ENCODE peak calls at places on chromosomes 5 and 9, in four cellular contexts. Y is endothelial cell of umbilical vein, V is IMR-90, L is K562. J is an unnamed sample.

GRCh38 chr9:33220681-33221567 is 19.0 kb upstream of the SPINK4 start:
- DNase-seq in V (no peak), L (no peak), Y (no peak), J (no peak)

GRCh38 chr5:140286424-140286823 is 16.5 kb downstream of the PFDN1 start:
- DNase-seq in V (no peak), L (no peak), Y (no peak), J (no peak)

GRCh38 chr5:154190652-154191304 is at the start of gene GALNT10:
- DNase-seq in Y (peak; percentile 20), V (peak; percentile 66), L (peak; percentile 87), J (no peak)

GRCh38 chr5:138654281-138654867 is 79.2 kb upstream of the HSPA9 start:
- DNase-seq in V (peak; percentile 78), Y (peak; percentile 45), L (peak; percentile 28), J (no peak)

GRCh38 chr5:180082633-180083420 is 11.3 kb upstream of the RNF130 start:
- DNase-seq in L (no peak), V (no peak), Y (no peak), J (no peak)

GRCh38 chr5:53948598-53948997 is 361.8 kb downstream of the ARL15 start:
- DNase-seq in V (no peak), L (no peak), Y (no peak), J (no peak)

GRCh38 chr9:20496328-20496727 is 126.0 kb downstream of the MLLT3 start:
- DNase-seq in L (no peak), V (no peak), Y (no peak), J (no peak)

GRCh38 chr9:93899609-93900435 is 55.3 kb downstream of the BARX1 start:
- DNase-seq in L (no peak), Y (no peak), V (no peak), J (no peak)

GRCh38 chr5:99032234-99033013 is 103.6 kb upstream of the CHD1 start:
- DNase-seq in V (peak; percentile 80), L (peak; percentile 35), Y (peak; percentile 86), J (no peak)

GRCh38 chr9:93673271-93673843 is 97.0 kb downstream of the PHF2 start:
- DNase-seq in V (no peak), L (no peak), Y (no peak), J (no peak)

GRCh38 chr5:133328800-133329199 is 277.0 kb downstream of the HSPA4 start:
- DNase-seq in V (no peak), Y (no peak), L (no peak), J (no peak)

GRCh38 chr5:73507062-73507461 is 8.8 kb downstream of the BTF3 start:
- DNase-seq in Y (peak; percentile 81), L (no peak), V (no peak), J (no peak)

GRCh38 chr5:173872887-173873286 is 15.3 kb upstream of the CPEB4 start:
- DNase-seq in L (no peak), V (no peak), Y (no peak), J (no peak)

GRCh38 chr9:115492869-115493268 is 374.9 kb upstream of the TNC start:
- DNase-seq in V (no peak), Y (no peak), L (no peak), J (no peak)

GRCh38 chr9:6924149-6924548 is 166.4 kb downstream of the KDM4C start:
- DNase-seq in V (no peak), L (no peak), Y (no peak), J (no peak)

GRCh38 chr5:166722939-166723338 is 1568.5 kb upstream of the WWC1 start:
- DNase-seq in L (no peak), Y (no peak), V (no peak), J (peak; percentile 21)

GRCh38 chr5:32325067-32325466 is 12.3 kb upstream of the MTMR12 start:
- DNase-seq in V (peak; percentile 38), L (no peak), Y (no peak), J (no peak)

GRCh38 chr9:125233678-125234077 is 7.5 kb downstream of the HSPA5 start:
- DNase-seq in V (peak; percentile 100), L (no peak), Y (peak; percentile 77), J (peak; percentile 60)

GRCh38 chr9:78044189-78044588 is 12.6 kb upstream of the GNAQ start:
- DNase-seq in Y (no peak), V (no peak), L (no peak), J (no peak)

GRCh38 chr5:27855491-27855890 is 817.1 kb upstream of the CDH9 start:
- DNase-seq in V (no peak), Y (no peak), L (no peak), J (no peak)
- H3K9ac ChIP-seq in V (no peak overlapping the region), Y (no peak overlapping the region), L (no peak overlapping the region), J (no peak overlapping the region)

GRCh38 chr5:126676195-126676624 is 75.5 kb downstream of the PHAX start:
- DNase-seq in Y (peak; percentile 56), L (peak; percentile 84), V (peak; percentile 60), J (no peak)
- H3K4me2 ChIP-seq in Y (no peak overlapping the region), L (no peak overlapping the region), V (no peak overlapping the region), J (no peak overlapping the region)

DNA sequence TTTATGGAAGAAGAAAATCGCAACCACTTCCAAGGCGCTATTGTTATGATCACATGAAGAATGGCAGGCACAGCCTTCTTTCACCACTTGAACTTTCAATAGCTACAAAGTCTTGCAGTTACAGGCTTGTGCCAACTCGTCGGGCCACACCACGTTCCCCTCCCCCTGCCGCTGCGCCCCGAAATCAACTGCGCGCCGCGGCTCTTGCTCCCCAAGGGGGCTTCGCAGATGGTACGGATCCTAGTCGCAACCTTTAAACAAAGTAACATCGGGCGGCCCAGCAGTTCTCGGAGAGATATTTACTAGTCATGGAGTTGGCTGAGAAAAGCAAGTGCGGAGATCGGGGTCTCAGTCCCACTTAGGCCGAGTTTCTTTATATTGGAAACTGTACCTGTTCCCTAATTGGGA is 1.0 kb upstream of the SEMA6A start:
- DNase-seq in V (no peak), Y (peak; percentile 48), L (no peak), J (peak; percentile 25)
- H3K9me1 ChIP-seq in V (no peaks in the 10 kb centered on the region), Y (no peaks in the 10 kb centered on the region), L (no peaks in the 10 kb centered on the region), J (no peaks in the 10 kb centered on the region)

GRCh38 chr5:169826618-169827017 is 153.7 kb downstream of the INSYN2B start:
- DNase-seq in Y (no peak), L (peak; percentile 15), V (no peak), J (no peak)
- H3K9ac ChIP-seq in Y (no peak overlapping the region), L (no peak overlapping the region), V (no peak overlapping the region), J (no peak overlapping the region)

GRCh38 chr5:84343171-84343570 is 41.5 kb downstream of the EDIL3 start:
- DNase-seq in Y (peak; percentile 36), L (no peak), V (no peak), J (no peak)

DNA sequence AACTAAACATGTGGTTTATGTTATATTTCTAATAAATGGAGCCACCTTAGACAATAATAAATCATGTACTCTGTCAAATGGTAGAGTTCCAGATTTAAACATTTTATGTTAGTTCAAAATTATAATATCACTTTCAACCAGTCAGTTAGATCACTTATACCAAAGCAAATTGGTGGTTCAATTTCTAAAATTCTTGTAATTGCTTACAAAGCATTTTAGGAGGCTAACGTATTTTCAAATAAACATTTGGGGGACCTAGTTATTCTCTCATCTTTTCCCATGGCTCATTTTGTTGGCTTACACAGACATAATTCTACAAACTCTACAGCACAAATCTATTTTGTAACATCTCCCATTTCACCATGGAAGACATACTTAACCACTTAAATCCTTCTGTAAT is 39.9 kb downstream of the EDIL3 start:
- DNase-seq in V (no peak), L (no peak), Y (no peak), J (no peak)
- H3K4me2 ChIP-seq in V (no peak overlapping the region), L (no peak overlapping the region), Y (no peak overlapping the region), J (no peak overlapping the region)

GRCh38 chr9:90632680-90633207 is 9.9 kb downstream of the DIRAS2 start:
- DNase-seq in Y (no peak), V (no peak), L (no peak), J (no peak)
- H3K9me1 ChIP-seq in Y (no peaks in the 10 kb centered on the region), V (no peaks in the 10 kb centered on the region), L (no peaks in the 10 kb centered on the region), J (no peaks in the 10 kb centered on the region)

GRCh38 chr5:134510970-134511795 is 14.3 kb upstream of the JADE2 start:
- DNase-seq in V (peak; percentile 69), L (no peak), Y (peak; percentile 58), J (no peak)

GRCh38 chr5:134507495-134507894 is 18.0 kb upstream of the JADE2 start:
- DNase-seq in Y (no peak), V (no peak), L (no peak), J (no peak)

GRCh38 chr5:134511796-134512660 is 13.4 kb upstream of the JADE2 start:
- DNase-seq in L (peak; percentile 47), Y (no peak), V (peak; percentile 63), J (no peak)

GRCh38 chr5:134508521-134509195 is 16.8 kb upstream of the JADE2 start:
- DNase-seq in L (no peak), Y (no peak), V (no peak), J (no peak)

DNA sequence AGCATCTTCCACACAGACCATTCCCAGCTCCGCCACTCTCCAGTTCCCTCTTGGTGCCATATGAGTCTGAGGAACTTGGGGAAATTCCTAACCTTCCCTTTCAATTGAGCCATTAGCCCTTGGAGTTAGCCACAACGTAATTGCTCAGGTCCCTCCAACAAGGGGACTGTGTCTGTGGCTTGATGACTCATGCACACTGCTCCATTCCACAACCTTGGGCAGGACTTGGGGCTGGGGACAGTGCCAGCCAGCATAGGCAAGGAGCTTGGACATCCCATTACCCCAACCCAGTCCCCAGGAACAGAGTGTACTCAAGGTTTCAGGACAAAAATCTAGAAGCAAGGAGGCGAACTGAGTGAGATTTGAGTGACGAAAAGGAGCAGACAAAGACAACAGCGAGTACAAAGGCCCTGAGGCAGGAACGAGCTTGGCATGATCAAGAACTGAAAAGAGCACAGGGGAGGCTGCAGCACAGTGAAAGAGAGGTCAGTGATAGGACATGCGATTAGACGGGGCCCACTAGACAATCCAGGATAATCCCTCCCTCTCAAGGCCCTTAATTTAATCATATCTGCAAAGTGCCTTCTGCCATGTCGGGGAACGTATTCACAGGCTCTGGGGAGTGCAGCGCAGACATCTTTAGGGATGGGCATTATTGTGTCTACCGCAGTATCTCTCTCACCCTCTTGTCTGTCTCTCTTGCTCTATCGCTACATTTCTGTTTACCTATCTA is 16.0 kb upstream of the JADE2 start:
- DNase-seq in Y (no peak), V (peak; percentile 52), L (no peak), J (no peak)
- H3K9ac ChIP-seq in Y (no peak overlapping the region), V (no peak overlapping the region), L (peak overlapping the region; percentile 19), J (no peak overlapping the region)

GRCh38 chr9:3962467-3962866 is 337.4 kb downstream of the GLIS3 start:
- DNase-seq in L (no peak), V (peak; percentile 76), Y (no peak), J (no peak)
- H3K4me2 ChIP-seq in L (no peak overlapping the region), V (peak overlapping the region; percentile 76), Y (no peak overlapping the region), J (no peak overlapping the region)